ENCODE peak calls at places on chromosomes 13 and 19, in six cellular contexts. A, E, U, V, I and R are unnamed samples.

GRCh38 chr13:100495455-100495854 is 93.1 kb downstream of the GGACT start:
- DNase-seq in A (no peak), E (no peak), U (no peak), V (no peak), I (no peak), R (no peak)

GRCh38 chr19:334296-335071 is 10.1 kb downstream of the MIER2 start:
- DNase-seq in A (no peak), E (no peak), U (no peak), V (no peak), I (no peak), R (no peak)

GRCh38 chr19:14968247-14968646 is 11.4 kb downstream of the SLC1A6 start:
- DNase-seq in A (no peak), E (no peak), U (no peak), V (no peak), I (no peak), R (no peak)

GRCh38 chr13:44573790-44574465 is 2.2 kb downstream of the TSC22D1 start:
- DNase-seq in A (peak), E (no peak), U (no peak), V (peak), I (peak), R (peak)

GRCh38 chr13:101945435-101945834 is 456.4 kb downstream of the FGF14 start:
- DNase-seq in A (no peak), E (no peak), U (no peak), V (no peak), I (no peak), R (no peak)

GRCh38 chr19:57560049-57560491 is 407 bp upstream of the ZNF550 start:
- DNase-seq in A (peak), E (peak), U (no peak), V (peak), I (peak), R (peak)

GRCh38 chr13:36530050-36530789 is 97.9 kb downstream of the CCNA1 start:
- DNase-seq in A (peak), E (peak), U (peak), V (peak), I (peak), R (no peak)

GRCh38 chr19:4969772-4970531 is 1.0 kb downstream of the KDM4B start:
- DNase-seq in A (peak), E (no peak), U (no peak), V (peak), I (no peak), R (peak)

GRCh38 chr13:45162821-45163220 is 38.0 kb downstream of the KCTD4 start:
- DNase-seq in A (peak), E (no peak), U (no peak), V (peak), I (peak), R (peak)

GRCh38 chr13:51125495-51126226 is 14.6 kb upstream of the C13orf42 start:
- DNase-seq in A (peak), E (peak), U (peak), V (peak), I (peak), R (peak)

GRCh38 chr19:4581381-4582111 is 22.1 kb upstream of the SEMA6B start:
- DNase-seq in A (peak), E (no peak), U (no peak), V (no peak), I (peak), R (no peak)

GRCh38 chr19:11324079-11324661 is 15.3 kb downstream of the RAB3D start:
- DNase-seq in A (peak), E (peak), U (peak), V (peak), I (peak), R (peak)

GRCh38 chr19:12365094-12365371 is 450 bp downstream of the ZNF442 start:
- DNase-seq in A (peak), E (peak), U (no peak), V (peak), I (peak), R (peak)

GRCh38 chr13:79519252-79519651 is 38.3 kb downstream of the NDFIP2 start:
- DNase-seq in A (no peak), E (no peak), U (no peak), V (peak), I (peak), R (peak)

GRCh38 chr19:16328824-16329482 is 4.3 kb downstream of the KLF2 start:
- DNase-seq in A (no peak), E (no peak), U (no peak), V (peak), I (peak), R (no peak)

GRCh38 chr19:36140289-36141038 is 598 bp downstream of the CAPNS1 start:
- DNase-seq in A (peak), E (peak), U (peak), V (peak), I (peak), R (peak)

GRCh38 chr19:17045907-17046502 is 19.4 kb upstream of the CPAMD8 start:
- DNase-seq in A (no peak), E (no peak), U (no peak), V (no peak), I (no peak), R (no peak)

GRCh38 chr19:3423183-3423829 is 56.9 kb downstream of the NFIC start:
- DNase-seq in A (peak), E (no peak), U (no peak), V (no peak), I (no peak), R (peak)

GRCh38 chr19:17454579-17454978 is 6.1 kb upstream of the TMEM221 start:
- DNase-seq in A (no peak), E (no peak), U (no peak), V (no peak), I (no peak), R (no peak)

GRCh38 chr19:57321164-57321563 is 892 bp downstream of the ZNF543 start:
- DNase-seq in A (no peak), E (no peak), U (no peak), V (no peak), I (no peak), R (no peak)

GRCh38 chr13:33204130-33204927 is 81.2 kb downstream of the STARD13 start:
- DNase-seq in A (peak), E (peak), U (peak), V (peak), I (peak), R (peak)

GRCh38 chr19:29843180-29844051 is 31.6 kb downstream of the CCNE1 start:
- DNase-seq in A (peak), E (peak), U (peak), V (no peak), I (peak), R (peak)

GRCh38 chr13:98821372-98822237 is 69.1 kb upstream of the SLC15A1 start:
- DNase-seq in A (peak), E (no peak), U (peak), V (peak), I (peak), R (no peak)

GRCh38 chr13:108897955-108898354 is 268.5 kb downstream of the MYO16 start:
- DNase-seq in A (no peak), E (no peak), U (no peak), V (peak), I (no peak), R (no peak)

DNA sequence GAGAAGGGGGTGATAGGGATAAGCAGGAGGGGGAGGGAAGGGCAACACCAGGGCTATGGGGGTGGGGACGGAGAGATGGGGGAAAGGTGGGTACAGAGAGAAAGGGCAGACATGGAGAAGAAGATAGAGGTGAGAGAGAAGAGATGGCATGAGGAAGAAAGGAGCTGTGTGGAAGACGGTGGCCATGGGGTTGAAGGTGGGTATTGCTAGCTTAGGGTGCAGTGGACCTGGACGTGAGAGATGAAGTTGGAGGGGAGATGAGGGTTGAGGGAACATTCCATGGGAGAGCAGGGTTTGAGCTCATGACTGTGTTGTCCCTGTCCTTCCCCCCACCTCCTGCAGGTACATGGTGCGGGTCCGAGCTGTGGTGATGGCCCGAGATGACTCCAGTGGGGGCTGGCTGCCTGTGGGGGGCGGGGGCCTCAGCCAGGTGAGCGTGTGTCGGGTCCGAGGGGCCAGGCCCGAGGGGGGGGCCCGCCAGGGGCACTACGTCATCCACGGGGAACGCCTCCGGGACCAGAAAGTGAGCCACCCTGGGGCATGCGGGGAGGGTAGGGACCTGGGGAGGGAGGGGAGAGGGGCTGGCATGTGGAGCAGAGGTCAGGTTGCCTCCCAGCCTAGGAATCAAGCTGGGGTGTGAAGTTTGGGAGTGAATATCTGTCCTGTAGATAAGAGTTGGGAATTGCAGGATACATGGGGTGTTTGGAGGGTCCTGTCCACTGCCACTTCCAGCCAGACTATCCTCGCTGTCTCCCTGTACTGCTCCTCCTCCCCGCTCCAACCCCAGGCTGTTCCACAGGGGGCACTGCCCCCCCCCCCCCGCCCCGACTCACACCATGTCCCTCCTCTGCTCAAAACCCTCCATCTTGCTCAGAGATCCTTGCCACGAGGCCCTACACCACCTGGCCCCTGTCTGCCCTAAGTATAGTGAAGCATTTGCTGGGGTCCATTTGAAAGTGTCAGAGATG is 1.7 kb downstream of the SPRED3 start:
- DNase-seq in A (no peak), E (no peak), U (no peak), V (no peak), I (no peak), R (no peak)
- H3K4me3 ChIP-seq in A (no peak), E (no peak), U (no peak), V (peak), I (peak), R (peak)

DNA sequence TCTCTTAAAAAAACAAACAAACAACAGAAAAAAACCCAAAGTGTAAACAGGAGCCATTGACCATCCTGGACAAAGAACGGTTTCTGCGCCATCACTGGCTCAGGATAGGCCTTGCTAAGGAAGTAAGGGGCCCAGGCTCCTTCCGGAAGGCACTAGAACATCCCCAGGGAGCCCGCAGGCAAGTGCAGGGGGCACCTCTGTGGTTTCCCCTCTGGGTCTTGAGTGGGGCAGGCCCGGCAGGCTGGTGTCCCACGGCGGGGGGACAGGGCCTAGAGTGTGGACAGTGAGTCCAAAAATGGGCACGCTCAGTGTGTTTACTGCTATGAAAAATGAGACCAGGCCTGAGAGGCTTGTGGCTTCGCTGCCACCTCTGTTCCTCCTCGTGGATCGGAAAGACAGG is 14.8 kb upstream of the RANBP3 start:
- DNase-seq in A (no peak), E (no peak), U (no peak), V (no peak), I (no peak), R (no peak)
- TF ChIP-seq CTCF in A (no peak), E (no peak), U (no peak), V (no peak), I (no peak), R (no peak)

GRCh38 chr19:39833160-39833463 is 850 bp downstream of the DYRK1B start:
- DNase-seq in A (no peak), E (no peak), U (no peak), V (no peak), I (no peak), R (no peak)

GRCh38 chr19:39831679-39832078 is 2.3 kb downstream of the DYRK1B start:
- DNase-seq in A (no peak), E (no peak), U (no peak), V (no peak), I (no peak), R (no peak)

GRCh38 chr19:39832341-39833083 is 1.4 kb downstream of the DYRK1B start:
- DNase-seq in A (peak), E (no peak), U (no peak), V (peak), I (no peak), R (no peak)

GRCh38 chr19:39833464-39834286 is at the start of gene DYRK1B:
- DNase-seq in A (peak), E (peak), U (peak), V (peak), I (peak), R (peak)

GRCh38 chr19:39834287-39834841 is 402 bp upstream of the DYRK1B start:
- DNase-seq in A (no peak), E (no peak), U (no peak), V (no peak), I (no peak), R (no peak)
- H3K4me3 ChIP-seq in A (no peak), E (no peak), U (no peak), V (no peak), I (peak), R (peak)

DNA sequence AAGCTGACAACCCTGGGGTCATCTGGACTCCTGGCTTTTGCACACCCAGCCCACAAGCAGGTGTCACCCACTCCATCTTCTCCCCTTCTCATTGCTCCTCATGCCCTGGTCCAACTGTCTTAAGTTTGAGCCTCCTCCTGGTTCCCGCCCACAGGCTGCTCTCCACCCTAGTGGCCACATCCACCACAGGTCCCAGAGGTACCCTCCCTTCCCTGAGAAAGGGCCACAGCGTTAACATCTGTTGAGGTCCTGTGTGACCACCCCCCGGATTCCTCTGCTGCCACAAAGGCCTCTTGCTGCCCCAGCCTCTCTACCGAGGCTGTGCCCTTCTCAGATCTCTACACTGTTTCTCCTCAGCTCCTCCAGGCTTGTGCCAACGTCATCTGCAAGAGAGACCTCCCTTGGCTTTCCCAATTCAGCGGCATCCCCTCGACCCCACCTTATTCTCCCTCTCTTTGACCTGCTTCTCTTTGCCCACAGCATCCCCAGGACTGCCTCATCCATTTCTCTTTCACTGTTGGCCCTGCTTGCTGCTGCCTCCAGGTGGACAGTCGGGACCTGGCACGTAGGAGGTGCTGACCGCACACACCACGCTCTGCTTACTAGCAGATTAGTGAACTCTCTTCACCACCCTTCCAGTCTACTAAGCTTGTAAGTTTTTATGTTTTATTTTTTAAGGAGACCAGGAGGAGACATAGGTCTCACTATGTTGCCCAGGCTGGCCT is 33.3 kb downstream of the SUGP2 start:
- DNase-seq in A (peak), E (no peak), U (no peak), V (peak), I (peak), R (peak)
- TF ChIP-seq CTCF in A (peak), E (no peak), U (no peak), V (peak), I (peak), R (peak)

GRCh38 chr19:46625731-46626130 is 842 bp upstream of the PTGIR start:
- DNase-seq in A (no peak), E (no peak), U (peak), V (no peak), I (no peak), R (no peak)

GRCh38 chr19:46624958-46625661 is at the start of gene PTGIR:
- DNase-seq in A (peak), E (peak), U (peak), V (peak), I (peak), R (peak)

GRCh38 chr19:46622118-46622446 is 2.8 kb downstream of the PTGIR start:
- DNase-seq in A (no peak), E (no peak), U (no peak), V (no peak), I (no peak), R (no peak)

GRCh38 chr19:46626441-46626840 is 1.6 kb upstream of the PTGIR start:
- DNase-seq in A (no peak), E (no peak), U (no peak), V (no peak), I (no peak), R (no peak)

DNA sequence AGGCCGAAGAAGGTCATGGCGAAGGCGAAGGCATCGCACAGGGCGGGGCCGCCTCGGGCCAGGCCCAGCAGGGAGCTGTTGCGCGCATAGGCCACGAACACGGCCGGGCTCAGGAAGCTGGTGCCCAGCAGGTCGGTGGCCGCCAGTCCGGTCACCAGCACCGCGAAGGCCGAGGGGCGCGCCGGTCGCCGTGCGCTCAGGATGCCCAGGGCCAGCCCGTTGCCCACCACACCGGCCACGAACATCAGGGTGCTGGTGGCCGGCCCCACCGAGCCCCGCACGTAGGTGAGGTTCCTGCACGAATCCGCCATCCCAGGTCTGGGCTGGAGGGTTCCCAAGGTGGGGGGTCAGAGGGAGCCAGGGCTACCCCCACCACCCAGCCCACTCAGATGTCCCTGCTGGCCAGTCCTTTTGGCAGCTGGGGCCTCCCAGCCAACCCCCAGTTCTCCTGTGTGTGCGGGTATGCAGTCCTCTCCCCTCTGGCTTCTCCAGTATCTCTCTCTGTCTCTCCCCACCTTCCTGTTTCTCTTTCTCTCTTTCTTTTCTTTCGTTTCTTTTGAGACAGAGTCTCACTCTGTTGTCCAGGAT is 880 bp downstream of the PTGIR start:
- DNase-seq in A (no peak), E (no peak), U (no peak), V (no peak), I (no peak), R (no peak)
- H3K4me3 ChIP-seq in A (no peak), E (peak), U (no peak), V (peak), I (peak), R (no peak)

GRCh38 chr13:20492641-20493040 is 33.0 kb downstream of the CRYL1 start:
- DNase-seq in A (peak), E (peak), U (no peak), V (no peak), I (peak), R (peak)
- TF ChIP-seq CTCF in A (peak), E (no peak), U (no peak), V (no peak), I (peak), R (peak)